ENCODE peak calls at places on chromosomes 6 and 20, in six cellular contexts. D, L, S, A, C and H are unnamed samples.

GRCh38 chr6:142542704-142543233 is 241.0 kb downstream of the ADGRG6 start:
- DNase-seq in S (peak), D (no peak), C (no peak), L (no peak), A (no peak), H (peak)

GRCh38 chr6:141105481-141105880 is 1027.2 kb upstream of the GJE1 start:
- DNase-seq in L (no peak), A (no peak), D (no peak), C (peak), S (no peak), H (peak)

GRCh38 chr6:113645576-113645970 is 211.6 kb upstream of the MARCKS start:
- DNase-seq in L (no peak), D (no peak), C (no peak), S (peak), A (no peak), H (peak)

GRCh38 chr6:145453376-145453775 is 281.9 kb downstream of the EPM2A start:
- DNase-seq in C (no peak), D (no peak), S (no peak), A (no peak), L (no peak), H (peak)

GRCh38 chr6:33320315-33321181 is 3.0 kb upstream of the ZBTB22 start:
- DNase-seq in A (no peak), S (peak), L (no peak), D (no peak), C (no peak), H (peak)

GRCh38 chr6:150720774-150721233 is 121.1 kb downstream of the PLEKHG1 start:
- DNase-seq in A (no peak), D (no peak), S (no peak), L (no peak), C (no peak), H (peak)

GRCh38 chr6:88378639-88379038 is 212.5 kb upstream of the CNR1 start:
- DNase-seq in C (no peak), L (no peak), S (no peak), A (no peak), D (no peak), H (no peak)

GRCh38 chr6:72218125-72218524 is 331.8 kb downstream of the RIMS1 start:
- DNase-seq in A (no peak), S (no peak), L (no peak), C (peak), D (peak), H (peak)

GRCh38 chr6:28537509-28538140 is 11.9 kb downstream of the GPX5 start:
- DNase-seq in A (peak), C (no peak), L (no peak), S (no peak), D (no peak), H (peak)

GRCh38 chr6:118903134-118903533 is 9.2 kb downstream of the ASF1A start:
- DNase-seq in A (no peak), S (no peak), D (no peak), C (no peak), L (no peak), H (no peak)

GRCh38 chr20:878511-879307 is 37.4 kb downstream of the ANGPT4 start:
- DNase-seq in D (no peak), L (no peak), A (no peak), C (peak), S (no peak), H (peak)

GRCh38 chr6:10081075-10081474 is 333.8 kb downstream of the TFAP2A start:
- DNase-seq in L (no peak), D (no peak), C (no peak), S (no peak), A (no peak), H (no peak)

GRCh38 chr20:51752343-51752951 is 15.7 kb downstream of the ATP9A start:
- DNase-seq in A (no peak), S (peak), L (no peak), D (no peak), C (no peak), H (peak)

GRCh38 chr6:35445691-35446090 is 6.4 kb upstream of the FANCE start:
- DNase-seq in S (no peak), D (no peak), L (no peak), C (no peak), A (no peak), H (peak)

GRCh38 chr20:50561379-50562078 is 51.3 kb downstream of the PTPN1 start:
- DNase-seq in L (peak), C (no peak), D (no peak), A (peak), S (peak), H (peak)